ENCODE peak calls at places on chromosomes 16 and 17, in four cellular contexts. P is transverse colon, O is breast epithelium, L is upper lobe of left lung. W is an unnamed sample.

GRCh38 chr17:55762086-55762858 is 11.4 kb downstream of the PCTP start:
- DNase-seq in O (no peak), P (no peak), L (no peak), W (no peak)

GRCh38 chr16:48627148-48627547 is 17.2 kb upstream of the N4BP1 start:
- DNase-seq in O (no peak), L (no peak), P (no peak), W (no peak)

GRCh38 chr16:4626396-4626795 is 1.8 kb downstream of the MGRN1 start:
- DNase-seq in P (no peak), L (no peak), O (no peak), W (no peak)

GRCh38 chr17:75067856-75068255 is 19.9 kb upstream of the SLC16A5 start:
- DNase-seq in L (no peak), P (no peak), O (no peak), W (no peak)

GRCh38 chr16:15403392-15403995 is 7.9 kb downstream of the MPV17L start:
- DNase-seq in L (no peak), O (no peak), P (no peak), W (no peak)

GRCh38 chr16:4767872-4768548 is 1.0 kb upstream of the ZNF500 start:
- DNase-seq in P (peak), L (no peak), O (no peak), W (no peak)

GRCh38 chr16:68951991-68952877 is 108.9 kb downstream of the TANGO6 start:
- DNase-seq in P (no peak), O (no peak), L (no peak), W (no peak)

GRCh38 chr17:22310717-22311686 is 618.7 kb downstream of the KCNJ18 start:
- DNase-seq in O (no peak), L (no peak), P (no peak), W (no peak)

GRCh38 chr17:68222586-68222985 is 25.3 kb upstream of the AMZ2 start:
- DNase-seq in L (no peak), O (no peak), P (no peak), W (no peak)

GRCh38 chr16:15518412-15519351 is 84.3 kb downstream of the BMERB1 start:
- DNase-seq in O (no peak), P (no peak), L (no peak), W (no peak)

GRCh38 chr16:83609178-83609577 is 198.6 kb upstream of the HSBP1 start:
- DNase-seq in P (no peak), O (no peak), L (no peak), W (no peak)

GRCh38 chr16:14300631-14301149 is 229.6 kb downstream of the MRTFB start:
- DNase-seq in P (peak), O (peak), L (no peak), W (peak)

GRCh38 chr17:76000016-76000754 is 470 bp upstream of the CDK3 start:
- DNase-seq in O (no peak), L (peak), P (peak), W (peak)

GRCh38 chr16:79307214-79307613 is 293.3 kb downstream of the MAF start:
- DNase-seq in P (peak), L (peak), O (no peak), W (no peak)

GRCh38 chr17:51607512-51607911 is 347.2 kb downstream of the UTP18 start:
- DNase-seq in P (no peak), L (no peak), O (no peak), W (no peak)

GRCh38 chr17:49168706-49169105 is 36.1 kb downstream of the B4GALNT2 start:
- DNase-seq in L (no peak), O (no peak), P (no peak), W (no peak)

GRCh38 chr17:2369039-2369438 is 31.7 kb downstream of the SGSM2 start:
- DNase-seq in O (no peak), L (no peak), P (no peak), W (no peak)

GRCh38 chr17:71461504-71462197 is 659.2 kb upstream of the SOX9 start:
- DNase-seq in O (no peak), P (no peak), L (no peak), W (no peak)

GRCh38 chr16:70713781-70714180 is 27.9 kb upstream of the MTSS2 start:
- DNase-seq in O (no peak), P (no peak), L (no peak), W (no peak)

GRCh38 chr17:56629450-56630187 is 36.1 kb downstream of the NOG start:
- DNase-seq in L (no peak), P (no peak), O (no peak), W (no peak)

GRCh38 chr17:70332356-70332755 is 163.0 kb downstream of the KCNJ2 start:
- DNase-seq in P (peak), O (no peak), L (no peak), W (no peak)

GRCh38 chr17:78313735-78314648 is 45.9 kb downstream of the SOCS3 start:
- DNase-seq in L (peak), O (peak), P (peak), W (peak)

GRCh38 chr16:1290032-1290431 is 19.4 kb upstream of the UBE2I start:
- DNase-seq in O (no peak), L (peak), P (no peak), W (no peak)

GRCh38 chr16:85717393-85718152 is 28.8 kb upstream of the GINS2 start:
- DNase-seq in P (peak), L (no peak), O (peak), W (peak)

GRCh38 chr17:39772415-39772814 is 34.7 kb downstream of the GRB7 start:
- DNase-seq in P (no peak), O (no peak), L (no peak), W (no peak)

GRCh38 chr17:76240461-76241204 is at the start of gene RNF157:
- DNase-seq in L (peak), P (peak), O (no peak), W (peak)

GRCh38 chr17:43360739-43361498 is 37.9 kb upstream of the ARL4D start:
- DNase-seq in O (peak), L (peak), P (peak), W (peak)
- TF ChIP-seq POLR2AphosphoS5 in O (peak), L (peak), P (peak), W (peak)

DNA sequence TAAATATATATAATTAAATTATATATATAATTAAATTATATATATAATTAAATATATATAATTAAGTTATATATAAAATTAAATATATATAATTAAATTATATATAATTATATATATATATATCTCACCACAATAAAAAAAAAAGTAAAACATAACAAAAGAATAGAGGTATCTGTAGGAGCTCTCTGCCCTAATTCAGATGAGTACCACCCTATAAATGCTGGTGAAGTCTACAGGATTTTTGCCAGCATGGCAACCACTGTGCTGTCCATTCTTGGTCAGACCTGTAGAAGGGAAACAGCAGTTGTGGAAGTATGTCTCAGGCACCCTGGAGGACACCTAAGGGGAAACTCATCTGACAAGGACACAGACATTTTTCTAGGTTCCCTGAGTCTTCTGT is 259.7 kb downstream of the PRKCA start:
- DNase-seq in P (no peak), L (no peak), O (no peak), W (no peak)
- TF ChIP-seq CTCF in P (no peak), L (no peak), O (no peak), W (no peak)

GRCh38 chr16:67461600-67462278 is 19.2 kb downstream of the ATP6V0D1 start:
- DNase-seq in P (peak), O (peak), L (no peak), W (peak)

GRCh38 chr16:67459858-67460144 is 21.2 kb downstream of the ATP6V0D1 start:
- DNase-seq in O (no peak), L (no peak), P (no peak), W (no peak)

GRCh38 chr16:67460961-67461360 is 20.0 kb downstream of the ATP6V0D1 start:
- DNase-seq in O (no peak), L (no peak), P (no peak), W (no peak)

GRCh38 chr16:67459066-67459857 is 21.7 kb downstream of the ATP6V0D1 start:
- DNase-seq in O (peak), L (peak), P (peak), W (peak)

DNA sequence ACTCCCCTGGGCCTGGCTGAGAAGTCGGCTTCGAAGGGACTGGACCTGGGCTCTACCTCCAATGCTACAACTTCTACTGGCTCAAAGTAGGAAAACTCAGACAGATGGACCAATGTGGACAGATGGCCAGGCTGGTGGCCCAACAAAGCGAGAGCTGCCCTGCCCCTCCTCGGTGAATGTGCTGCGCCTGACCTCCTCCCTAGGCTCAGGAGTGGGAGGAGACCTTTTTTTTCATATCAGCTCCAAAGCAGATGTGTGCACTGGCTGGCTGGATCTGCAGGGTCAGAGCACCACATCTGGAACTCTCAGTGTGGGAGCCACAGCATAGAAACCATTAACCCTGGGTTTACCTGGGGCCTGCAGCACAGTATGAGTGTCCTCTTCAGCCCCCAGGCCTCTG is 20.8 kb downstream of the ATP6V0D1 start:
- DNase-seq in L (no peak), P (no peak), O (no peak), W (no peak)
- TF ChIP-seq POLR2AphosphoS5 in L (no peak), P (peak), O (peak), W (no peak)

GRCh38 chr16:66167564-66168291 is 198.8 kb upstream of the CDH5 start:
- DNase-seq in P (no peak), L (no peak), O (no peak), W (no peak)
- TF ChIP-seq CTCF in P (no peak), L (no peak), O (no peak), W (no peak)

DNA sequence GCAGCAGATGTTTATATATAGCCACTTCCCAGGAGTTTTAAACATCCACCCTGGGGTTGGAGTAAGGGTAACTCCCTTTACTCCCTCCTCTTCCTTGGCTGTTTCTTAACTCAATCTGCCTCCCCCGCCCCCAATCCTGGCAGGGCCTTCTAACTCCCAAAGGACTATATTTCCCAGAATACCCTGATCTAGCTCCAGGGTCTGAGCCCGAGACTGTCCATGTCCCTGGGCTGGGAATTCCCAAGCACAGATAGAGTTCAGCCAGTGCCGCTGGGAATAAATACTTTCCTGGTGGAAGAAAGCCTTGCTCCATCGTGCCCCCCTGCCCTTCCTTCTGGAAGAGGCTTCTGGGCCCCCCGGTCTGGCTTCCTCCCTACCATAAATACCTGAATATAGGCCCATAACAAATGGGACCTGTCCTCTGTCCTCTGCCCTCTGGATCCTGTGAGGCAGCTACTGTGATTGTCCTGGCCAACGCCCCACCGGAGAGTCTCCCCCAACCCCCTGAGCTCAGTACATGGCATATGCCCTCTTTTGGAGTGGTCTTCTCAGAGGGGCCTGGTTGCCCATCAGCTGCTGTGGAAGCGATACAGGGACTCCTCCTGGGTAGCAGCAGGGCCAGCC is 10.2 kb downstream of the BAHCC1 start:
- DNase-seq in L (no peak), P (no peak), O (no peak), W (no peak)
- TF ChIP-seq POLR2AphosphoS5 in L (peak), P (peak), O (no peak), W (peak)

DNA sequence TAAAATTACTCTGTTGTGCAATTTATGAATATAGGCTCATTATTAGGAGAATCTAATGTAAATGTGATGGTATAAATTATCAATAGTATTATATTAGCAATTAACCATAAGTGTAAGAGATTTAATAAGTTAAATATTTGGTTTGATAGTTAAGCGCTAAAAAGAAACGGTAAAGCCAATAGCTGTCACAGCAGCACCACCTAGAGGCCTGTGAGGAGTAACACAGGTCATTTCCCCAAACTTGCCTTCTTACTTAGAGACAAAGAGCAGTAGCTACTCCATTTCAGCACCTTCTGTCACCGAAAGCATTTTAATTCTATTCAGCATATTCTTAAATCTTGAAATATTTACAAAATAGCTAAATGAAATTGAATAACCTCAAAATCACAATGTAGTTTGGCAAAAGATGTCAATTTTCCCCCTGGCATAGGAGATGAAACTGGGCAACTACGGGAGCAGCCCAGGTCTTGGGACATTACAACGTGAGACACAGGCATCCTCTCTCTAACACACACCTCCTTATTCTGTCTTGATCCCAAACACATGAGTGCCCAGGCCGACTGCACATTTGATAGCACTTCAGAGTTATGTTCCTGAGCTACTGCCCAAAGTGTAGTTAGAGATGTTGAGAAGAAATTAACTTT is 14.3 kb upstream of the DYNLRB2 start:
- DNase-seq in L (no peak), P (peak), O (no peak), W (peak)
- TF ChIP-seq CTCF in L (peak), P (peak), O (peak), W (peak)

DNA sequence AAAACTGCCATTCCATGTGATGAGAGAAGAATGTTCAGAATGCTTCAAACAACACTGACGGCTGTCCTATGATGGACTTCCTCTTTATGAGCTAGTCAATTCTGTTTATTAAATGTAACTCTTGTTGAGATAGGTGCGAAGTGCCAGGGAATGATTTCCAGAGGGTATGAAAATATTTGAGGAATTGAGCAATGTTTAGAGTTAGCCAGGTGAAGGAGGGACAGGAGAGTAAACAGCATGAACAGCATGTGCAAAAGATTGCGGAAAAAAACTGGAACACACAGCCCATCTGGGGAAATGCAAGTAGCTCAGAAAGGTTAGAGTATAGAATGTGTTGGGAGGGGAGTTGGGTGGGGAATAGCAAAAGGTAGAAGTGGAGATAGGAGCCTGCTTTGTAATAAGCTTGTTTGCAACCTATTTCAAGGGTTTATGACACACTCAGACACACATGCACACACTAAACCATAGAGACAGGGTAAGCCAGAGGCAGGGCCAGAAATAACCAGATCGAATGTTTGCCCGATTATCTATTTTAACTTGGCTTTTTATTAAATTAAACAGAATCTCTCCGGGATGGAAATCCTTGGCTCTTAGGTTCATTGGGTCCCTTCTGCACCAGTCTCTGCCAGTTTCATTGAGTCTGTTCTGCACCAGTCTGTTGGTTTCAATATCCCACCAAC is 135.6 kb upstream of the COX10 start:
- DNase-seq in O (no peak), P (no peak), L (no peak), W (no peak)
- TF ChIP-seq POLR2AphosphoS5 in O (no peak), P (no peak), L (no peak), W (no peak)

GRCh38 chr16:10982430-10983174 is 38.2 kb downstream of the CLEC16A start:
- DNase-seq in L (no peak), P (no peak), O (no peak), W (no peak)

GRCh38 chr16:10984509-10984908 is 40.1 kb downstream of the CLEC16A start:
- DNase-seq in P (no peak), L (no peak), O (no peak), W (no peak)

GRCh38 chr16:10980811-10981210 is 36.4 kb downstream of the CLEC16A start:
- DNase-seq in L (no peak), P (no peak), O (no peak), W (no peak)

GRCh38 chr16:10981697-10982216 is 37.4 kb downstream of the CLEC16A start:
- DNase-seq in L (no peak), P (no peak), O (no peak), W (no peak)

GRCh38 chr16:10983175-10983558 is 38.8 kb downstream of the CLEC16A start:
- DNase-seq in P (peak), L (no peak), O (no peak), W (peak)
- TF ChIP-seq CTCF in P (no peak), L (no peak), O (no peak), W (no peak)

DNA sequence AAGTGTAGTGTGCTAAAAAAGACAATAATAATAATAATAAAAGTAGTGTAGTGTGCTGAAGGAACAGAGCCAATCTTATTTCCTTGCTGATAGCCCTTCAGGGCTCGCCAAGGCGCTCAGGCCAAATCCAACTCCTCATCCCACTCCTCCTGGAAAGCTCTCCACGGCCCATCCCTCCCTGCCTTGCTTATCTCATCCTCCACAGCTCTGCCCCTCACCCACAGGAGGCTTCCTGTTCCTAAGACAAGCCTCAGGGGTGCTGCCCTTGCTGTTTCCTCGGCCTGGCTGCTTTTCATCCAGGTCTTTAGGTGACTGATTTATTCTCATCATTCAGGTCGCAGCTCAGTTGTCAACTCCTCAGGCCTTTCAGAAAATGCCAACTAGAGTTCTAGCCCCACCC is 11.2 kb downstream of the GTF3C1 start:
- DNase-seq in O (no peak), P (no peak), L (no peak), W (no peak)
- TF ChIP-seq POLR2AphosphoS5 in O (no peak), P (no peak), L (no peak), W (no peak)

DNA sequence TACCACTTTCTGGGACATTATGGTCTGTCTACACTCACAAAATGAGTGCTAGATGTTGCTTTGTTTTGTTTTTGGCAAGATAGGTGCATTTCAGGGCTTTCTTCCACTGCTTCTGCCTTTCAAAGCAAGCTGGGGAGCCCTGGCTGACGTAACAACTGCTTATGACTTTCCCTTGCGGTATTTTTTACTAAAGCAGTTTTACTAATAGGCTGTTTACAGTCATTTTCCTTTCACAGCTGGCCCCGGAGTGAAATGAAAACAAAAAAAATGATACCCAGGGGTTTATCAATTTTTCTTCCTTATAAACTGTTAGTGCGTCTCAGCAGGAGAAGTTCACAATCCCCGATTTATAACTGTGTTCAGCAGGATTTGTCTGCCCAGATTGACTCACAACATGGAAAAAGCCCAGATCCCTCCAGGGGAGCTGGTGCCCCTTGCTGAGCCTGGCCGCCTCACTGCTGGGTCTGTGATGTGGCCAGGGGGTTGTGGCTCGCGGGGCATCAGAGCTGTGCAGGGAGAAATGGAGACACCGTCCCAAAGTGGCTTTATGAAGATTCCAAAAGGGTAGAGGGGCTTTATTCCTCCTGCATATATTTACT is 184.4 kb upstream of the HS3ST3A1 start:
- DNase-seq in L (peak), P (no peak), O (no peak), W (no peak)
- TF ChIP-seq CTCF in L (no peak), P (no peak), O (no peak), W (no peak)